ENCODE peak calls at places on chromosomes 7 and 10, in nine cellular contexts. P is fibroblast of the aortic adventitia, Y is osteoblast, L is transverse colon, Q is choroid plexus epithelial cell, K is stomach, B is Panc1, X is PC-3, I is AG10803. T is an unnamed sample.

GRCh38 chr10:2037966-2038493 is 300.7 kb upstream of the ADARB2 start:
- DNase-seq in P (no peak), Y (no peak), L (no peak), Q (no peak), K (no peak), B (no peak), X (no peak), I (no peak), T (no peak)

GRCh38 chr10:351770-352318 is 216.6 kb downstream of the ZMYND11 start:
- DNase-seq in P (no peak), Y (peak), L (no peak), Q (no peak), K (no peak), B (no peak), X (no peak), I (no peak), T (no peak)

GRCh38 chr7:25527665-25528064 is 299.4 kb upstream of the NPVF start:
- DNase-seq in P (no peak), Y (peak), L (no peak), Q (no peak), K (no peak), B (no peak), X (no peak), I (no peak), T (no peak)

GRCh38 chr10:14219411-14219810 is 111.3 kb downstream of the FRMD4A start:
- DNase-seq in P (no peak), Y (no peak), L (no peak), Q (peak), K (no peak), B (no peak), X (no peak), I (no peak), T (no peak)

GRCh38 chr10:46234431-46235060 is 52.3 kb upstream of the ANTXRL start:
- DNase-seq in P (no peak), Y (no peak), L (no peak), Q (no peak), K (peak), B (no peak), X (no peak), I (no peak), T (no peak)

GRCh38 chr10:11874568-11875182 is 51.5 kb downstream of the PROSER2 start:
- DNase-seq in P (peak), Y (peak), L (no peak), Q (peak), K (peak), B (no peak), X (peak), I (no peak), T (peak)

GRCh38 chr7:117395743-117396142 is 31.6 kb downstream of the ASZ1 start:
- DNase-seq in P (no peak), Y (no peak), L (no peak), Q (peak), K (no peak), B (no peak), X (no peak), I (no peak), T (no peak)

GRCh38 chr7:137874390-137874789 is 27.6 kb upstream of the DGKI start:
- DNase-seq in P (peak), Y (no peak), L (no peak), Q (peak), K (no peak), B (no peak), X (no peak), I (peak), T (no peak)

GRCh38 chr10:130984686-130985085 is 326.8 kb downstream of the TCERG1L start:
- DNase-seq in P (no peak), Y (no peak), L (no peak), Q (no peak), K (no peak), B (no peak), X (no peak), I (no peak), T (no peak)

GRCh38 chr7:30896041-30896440 is 15.6 kb upstream of the AQP1 start:
- DNase-seq in P (no peak), Y (no peak), L (no peak), Q (peak), K (no peak), B (no peak), X (no peak), I (no peak), T (peak)

GRCh38 chr10:94137747-94138146 is 144.0 kb downstream of the PLCE1 start:
- DNase-seq in P (peak), Y (no peak), L (no peak), Q (no peak), K (no peak), B (no peak), X (no peak), I (peak), T (no peak)

GRCh38 chr7:16918288-16918895 is 36.6 kb upstream of the AGR3 start:
- DNase-seq in P (peak), Y (no peak), L (no peak), Q (peak), K (peak), B (peak), X (peak), I (peak), T (peak)

GRCh38 chr7:140423501-140423900 is 19.6 kb downstream of the RAB19 start:
- DNase-seq in P (no peak), Y (no peak), L (no peak), Q (no peak), K (no peak), B (no peak), X (no peak), I (no peak), T (no peak)

GRCh38 chr10:111873041-111873440 is 310.5 kb downstream of the GPAM start:
- DNase-seq in P (no peak), Y (no peak), L (no peak), Q (no peak), K (no peak), B (no peak), X (no peak), I (no peak), T (no peak)

GRCh38 chr7:159099217-159099655 is 45.4 kb downstream of the VIPR2 start:
- DNase-seq in P (no peak), Y (peak), L (no peak), Q (peak), K (peak), B (no peak), X (no peak), I (no peak), T (peak)

GRCh38 chr10:102714621-102715455 is at the start of gene SFXN2:
- DNase-seq in P (no peak), Y (no peak), L (peak), Q (no peak), K (peak), B (no peak), X (peak), I (no peak), T (no peak)

GRCh38 chr10:60314306-60314940 is 75.3 kb downstream of the ANK3 start:
- DNase-seq in P (peak), Y (peak), L (no peak), Q (peak), K (no peak), B (no peak), X (peak), I (peak), T (no peak)

GRCh38 chr7:107661081-107661864 is 645 bp downstream of the SLC26A4 start:
- DNase-seq in P (peak), Y (peak), L (peak), Q (peak), K (peak), B (no peak), X (peak), I (peak), T (peak)

GRCh38 chr10:114391599-114391998 is 12.7 kb downstream of the AFAP1L2 start:
- DNase-seq in P (no peak), Y (no peak), L (no peak), Q (no peak), K (no peak), B (no peak), X (no peak), I (no peak), T (no peak)

GRCh38 chr7:87712571-87712970 is 84.4 kb downstream of the RUNDC3B start:
- DNase-seq in P (no peak), Y (no peak), L (no peak), Q (peak), K (no peak), B (no peak), X (no peak), I (no peak), T (no peak)

GRCh38 chr10:28928484-28928883 is 251.2 kb downstream of the BAMBI start:
- DNase-seq in P (no peak), Y (no peak), L (no peak), Q (peak), K (no peak), B (no peak), X (peak), I (no peak), T (no peak)

GRCh38 chr7:153297141-153297540 is 537.6 kb downstream of the ACTR3B start:
- DNase-seq in P (no peak), Y (no peak), L (no peak), Q (no peak), K (no peak), B (no peak), X (peak), I (no peak), T (no peak)

GRCh38 chr10:120979435-120980315 is 128.5 kb downstream of the WDR11 start:
- DNase-seq in P (no peak), Y (peak), L (peak), Q (peak), K (peak), B (no peak), X (no peak), I (no peak), T (peak)

GRCh38 chr7:128830231-128831177 is at the start of gene FLNC:
- DNase-seq in P (peak), Y (peak), L (peak), Q (peak), K (peak), B (no peak), X (peak), I (peak), T (peak)

GRCh38 chr7:22651534-22652243 is 75.3 kb upstream of the IL6 start:
- DNase-seq in P (peak), Y (peak), L (no peak), Q (peak), K (no peak), B (no peak), X (peak), I (peak), T (no peak)

GRCh38 chr10:102643346-102644065 is 773 bp upstream of the TRIM8 start:
- DNase-seq in P (peak), Y (peak), L (peak), Q (peak), K (peak), B (no peak), X (peak), I (peak), T (peak)

GRCh38 chr10:124225468-124226270 is 132.3 kb upstream of the CHST15 start:
- DNase-seq in P (no peak), Y (no peak), L (no peak), Q (no peak), K (peak), B (no peak), X (no peak), I (no peak), T (peak)

GRCh38 chr7:17690030-17690429 is 250.3 kb downstream of the SNX13 start:
- DNase-seq in P (peak), Y (peak), L (no peak), Q (peak), K (no peak), B (no peak), X (peak), I (peak), T (no peak)

GRCh38 chr10:80159166-80159888 is 26.8 kb downstream of the PLAC9 start:
- DNase-seq in P (no peak), Y (no peak), L (no peak), Q (no peak), K (no peak), B (no peak), X (peak), I (no peak), T (no peak)

GRCh38 chr7:2757361-2757903 is 69.4 kb downstream of the AMZ1 start:
- DNase-seq in P (no peak), Y (peak), L (peak), Q (peak), K (no peak), B (no peak), X (peak), I (peak), T (no peak)

GRCh38 chr7:66281678-66282593 is 76.8 kb downstream of the TPST1 start:
- DNase-seq in P (peak), Y (peak), L (no peak), Q (peak), K (no peak), B (no peak), X (peak), I (peak), T (no peak)

GRCh38 chr10:121268363-121268762 is 329.9 kb downstream of the FGFR2 start:
- DNase-seq in P (no peak), Y (no peak), L (no peak), Q (no peak), K (peak), B (no peak), X (no peak), I (no peak), T (no peak)

GRCh38 chr7:94368371-94368791 is 26.3 kb upstream of the COL1A2 start:
- DNase-seq in P (peak), Y (peak), L (no peak), Q (peak), K (no peak), B (no peak), X (no peak), I (peak), T (no peak)

GRCh38 chr7:94364816-94365215 is 29.9 kb upstream of the COL1A2 start:
- DNase-seq in P (peak), Y (peak), L (no peak), Q (no peak), K (no peak), B (no peak), X (no peak), I (peak), T (no peak)

GRCh38 chr7:94366163-94366562 is 28.5 kb upstream of the COL1A2 start:
- DNase-seq in P (no peak), Y (no peak), L (no peak), Q (no peak), K (no peak), B (no peak), X (no peak), I (no peak), T (no peak)

GRCh38 chr7:94366827-94367226 is 27.9 kb upstream of the COL1A2 start:
- DNase-seq in P (no peak), Y (no peak), L (no peak), Q (no peak), K (no peak), B (no peak), X (no peak), I (no peak), T (no peak)

GRCh38 chr7:94367940-94368339 is 26.8 kb upstream of the COL1A2 start:
- DNase-seq in P (peak), Y (peak), L (no peak), Q (peak), K (no peak), B (no peak), X (no peak), I (peak), T (no peak)
- H3K4me3 ChIP-seq in P (peak), Y (peak), L (no peak), Q (no peak), K (no peak), B (no peak), X (no peak), I (peak), T (no peak)

GRCh38 chr7:4854916-4855315 is 6.9 kb downstream of the PAPOLB start:
- DNase-seq in P (no peak), Y (no peak), L (no peak), Q (peak), K (no peak), B (no peak), X (no peak), I (peak), T (no peak)

GRCh38 chr7:4850262-4850795 is 11.5 kb downstream of the PAPOLB start:
- DNase-seq in P (no peak), Y (no peak), L (no peak), Q (no peak), K (no peak), B (no peak), X (no peak), I (no peak), T (no peak)

GRCh38 chr7:4851459-4852422 is 10.1 kb downstream of the PAPOLB start:
- DNase-seq in P (no peak), Y (no peak), L (no peak), Q (peak), K (no peak), B (no peak), X (peak), I (peak), T (no peak)

GRCh38 chr7:4845740-4846142 is 16.1 kb downstream of the PAPOLB start:
- DNase-seq in P (peak), Y (no peak), L (no peak), Q (peak), K (no peak), B (no peak), X (no peak), I (peak), T (no peak)

GRCh38 chr7:4849390-4849789 is 12.4 kb downstream of the PAPOLB start:
- DNase-seq in P (peak), Y (no peak), L (no peak), Q (peak), K (no peak), B (peak), X (peak), I (peak), T (peak)
- TF ChIP-seq CTCF in P (peak), Y (peak), L (no peak), Q (peak), K (no peak), B (peak), X (peak), I (peak), T (peak)

GRCh38 chr7:47991741-47992311 is 12.4 kb upstream of the HUS1 start:
- DNase-seq in P (peak), Y (peak), L (peak), Q (peak), K (peak), B (peak), X (peak), I (peak), T (peak)
- H3K4me3 ChIP-seq in P (peak), Y (peak), L (peak), Q (peak), K (peak), B (peak), X (no peak), I (peak), T (peak)

DNA sequence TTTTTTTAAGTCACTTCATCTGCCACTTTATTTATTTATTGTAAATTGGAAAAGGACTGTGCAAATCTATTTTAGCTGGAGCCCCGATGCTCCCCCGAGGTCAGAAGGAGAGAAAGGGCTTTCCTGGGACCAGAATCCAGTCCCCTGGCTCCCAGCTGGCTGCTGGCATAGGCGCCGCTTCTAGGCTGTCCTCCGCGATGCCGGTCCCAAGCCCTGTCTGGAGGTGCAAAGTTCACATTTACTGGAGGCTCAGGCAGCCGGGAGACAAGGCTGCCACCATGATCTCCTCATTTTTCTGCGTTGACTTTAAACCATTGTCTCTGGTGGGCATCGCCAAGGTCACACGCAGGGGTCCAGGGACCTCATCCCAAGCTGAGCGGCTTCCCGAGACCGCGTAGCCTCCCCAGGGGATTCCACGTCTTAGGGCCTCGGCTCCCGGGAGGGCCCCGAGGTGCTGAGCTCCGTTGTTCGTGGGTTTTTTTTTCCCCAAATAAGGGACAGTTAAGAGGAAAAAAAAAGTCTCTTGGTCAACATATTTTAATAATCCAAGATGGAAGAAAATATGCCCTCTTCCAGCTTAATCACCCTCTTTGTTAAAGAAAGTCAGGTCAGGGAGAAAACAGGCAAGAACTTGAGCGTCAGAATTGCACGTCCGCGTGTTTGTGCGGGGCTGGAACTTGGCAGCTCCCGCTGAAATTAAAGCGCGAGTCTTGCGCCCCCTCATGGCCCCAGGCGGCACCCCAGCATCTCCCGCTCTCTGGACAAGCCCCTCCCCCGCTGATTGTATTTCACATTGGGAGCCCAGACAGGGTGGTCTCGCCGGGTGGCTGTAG is 11.9 kb downstream of the RGR start:
- DNase-seq in P (peak), Y (no peak), L (peak), Q (peak), K (peak), B (no peak), X (no peak), I (peak), T (no peak)
- TF ChIP-seq CTCF in P (peak), Y (peak), L (peak), Q (peak), K (no peak), B (peak), X (peak), I (peak), T (no peak)

GRCh38 chr7:90723866-90724265 is 127.7 kb downstream of the CDK14 start:
- DNase-seq in P (no peak), Y (no peak), L (no peak), Q (no peak), K (no peak), B (no peak), X (no peak), I (no peak), T (no peak)

GRCh38 chr7:90720970-90721768 is 125.0 kb downstream of the CDK14 start:
- DNase-seq in P (peak), Y (no peak), L (peak), Q (peak), K (peak), B (no peak), X (no peak), I (peak), T (peak)

GRCh38 chr7:90726120-90726519 is 130.0 kb downstream of the CDK14 start:
- DNase-seq in P (peak), Y (no peak), L (no peak), Q (peak), K (no peak), B (no peak), X (no peak), I (peak), T (no peak)

GRCh38 chr7:90721869-90722431 is 125.8 kb downstream of the CDK14 start:
- DNase-seq in P (no peak), Y (no peak), L (no peak), Q (no peak), K (no peak), B (no peak), X (no peak), I (no peak), T (no peak)

DNA sequence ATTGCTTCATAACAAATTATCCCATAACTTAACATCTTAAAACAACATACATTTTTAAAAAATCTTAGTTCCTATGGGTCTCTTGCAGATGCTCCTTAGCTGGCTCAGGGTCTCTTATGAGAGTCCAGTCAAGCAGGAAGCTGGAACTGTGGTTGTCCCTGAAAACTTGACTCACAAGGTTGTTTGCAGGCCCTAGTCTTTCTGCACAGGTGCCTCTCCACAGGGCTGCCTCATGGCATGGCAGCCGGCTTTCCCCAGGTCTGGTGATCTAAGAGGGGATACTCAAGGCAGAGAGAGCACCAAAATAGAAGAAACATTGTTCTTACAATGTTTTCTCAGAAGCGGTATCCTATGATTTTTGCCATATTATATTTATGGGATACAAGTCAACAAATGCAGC is 127.1 kb downstream of the CDK14 start:
- DNase-seq in P (no peak), Y (no peak), L (no peak), Q (no peak), K (no peak), B (no peak), X (no peak), I (no peak), T (no peak)
- H3K4me3 ChIP-seq in P (no peak), Y (no peak), L (no peak), Q (no peak), K (no peak), B (no peak), X (no peak), I (no peak), T (no peak)